ENCODE peak calls at places on chromosomes 12 and 14, in four cellular contexts. R is HepG2, V is endothelial cell of umbilical vein, U is HCT116. H is an unnamed sample.

GRCh38 chr12:56469007-56469930 is 891 bp downstream of the SPRYD4 start:
- DNase-seq in R (no peak), U (no peak), V (no peak), H (peak; percentile 60)

GRCh38 chr12:49825971-49826421 is 2.2 kb downstream of the NCKAP5L start:
- DNase-seq in V (no peak), R (no peak), U (no peak), H (no peak)

GRCh38 chr12:122523280-122523679 is 3.5 kb downstream of the RSRC2 start:
- DNase-seq in V (no peak), R (peak; percentile 65), U (no peak), H (peak; percentile 82)

GRCh38 chr12:122371475-122372045 is 50.9 kb downstream of the CLIP1 start:
- DNase-seq in V (peak; percentile 24), U (no peak), R (no peak), H (no peak)

GRCh38 chr14:70987042-70987441 is 79.8 kb downstream of the PCNX1 start:
- DNase-seq in V (no peak), U (no peak), R (no peak), H (no peak)

GRCh38 chr14:83548061-83548839 is 1981.7 kb upstream of the FLRT2 start:
- DNase-seq in V (peak; percentile 4), R (no peak), U (no peak), H (no peak)

GRCh38 chr12:116432321-116432750 is 126.8 kb upstream of the MAP1LC3B2 start:
- DNase-seq in U (no peak), R (no peak), V (no peak), H (no peak)

GRCh38 chr12:46181465-46181864 is 87.4 kb downstream of the SLC38A1 start:
- DNase-seq in R (no peak), V (no peak), U (no peak), H (no peak)

GRCh38 chr12:124392271-124392990 is 97.5 kb downstream of the RFLNA start:
- DNase-seq in V (peak; percentile 13), U (peak; percentile 55), R (no peak), H (peak; percentile 96)

GRCh38 chr12:120738252-120739030 is 12.8 kb downstream of the ACADS start:
- DNase-seq in U (no peak), R (no peak), V (no peak), H (no peak)

GRCh38 chr12:20154060-20154459 is 214.3 kb upstream of the PDE3A start:
- DNase-seq in U (no peak), V (no peak), R (no peak), H (no peak)

GRCh38 chr12:80815351-80815750 is 98.6 kb downstream of the MYF5 start:
- DNase-seq in V (no peak), R (no peak), U (no peak), H (no peak)

GRCh38 chr12:108634225-108634795 is 616 bp upstream of the SELPLG start:
- DNase-seq in U (no peak), V (no peak), R (no peak), H (peak; percentile 98)

GRCh38 chr14:54691525-54692260 is 124.8 kb downstream of the SAMD4A start:
- DNase-seq in V (peak; percentile 82), R (peak; percentile 70), U (peak; percentile 53), H (peak; percentile 40)

GRCh38 chr14:100610511-100611217 is 23.4 kb upstream of the BEGAIN start:
- DNase-seq in V (no peak), U (no peak), R (no peak), H (no peak)

DNA sequence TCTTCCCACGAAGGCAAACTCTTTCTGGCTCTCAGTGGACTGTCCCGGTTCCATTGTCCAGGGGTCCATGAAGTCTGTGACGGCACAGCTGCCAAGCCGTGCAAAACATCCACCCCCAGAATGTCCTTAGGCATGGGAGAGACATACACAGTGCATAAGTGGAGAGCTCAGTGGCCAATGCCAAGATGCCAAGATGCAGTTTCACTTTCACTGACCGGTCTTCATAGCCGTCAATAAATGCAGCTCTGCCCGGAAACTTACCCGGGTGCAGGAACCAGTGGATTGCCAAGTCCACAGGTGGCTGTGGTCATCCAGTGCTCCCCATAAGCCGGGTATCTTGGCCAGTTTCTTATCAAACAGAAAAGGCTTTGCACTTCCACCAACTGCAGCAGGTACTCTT is 162.3 kb downstream of the PTCSC3 start:
- DNase-seq in V (no peak), R (no peak), U (no peak), H (no peak)
- TF ChIP-seq CTCF in V (no peak), R (no peak), U (no peak), H (no peak)

GRCh38 chr12:53004582-53004981 is 1.7 kb upstream of the EIF4B start:
- DNase-seq in R (no peak), U (no peak), V (no peak), H (peak; percentile 30)
- TF ChIP-seq MAX in R (no peak), U (no peak), V (no peak), H (no peak)

GRCh38 chr12:6828671-6829531 is 694 bp downstream of the P3H3 start:
- DNase-seq in R (no peak), V (no peak), U (no peak), H (peak; percentile 54)

GRCh38 chr12:6826734-6827436 is 1.3 kb upstream of the P3H3 start:
- DNase-seq in R (no peak), U (no peak), V (no peak), H (no peak)

GRCh38 chr12:6829532-6830220 is 1.5 kb downstream of the P3H3 start:
- DNase-seq in R (peak; percentile 66), U (peak; percentile 63), V (peak; percentile 72), H (no peak)

GRCh38 chr12:6827437-6827894 is 741 bp upstream of the P3H3 start:
- DNase-seq in V (peak; percentile 81), U (peak; percentile 69), R (peak; percentile 67), H (peak; percentile 63)

DNA sequence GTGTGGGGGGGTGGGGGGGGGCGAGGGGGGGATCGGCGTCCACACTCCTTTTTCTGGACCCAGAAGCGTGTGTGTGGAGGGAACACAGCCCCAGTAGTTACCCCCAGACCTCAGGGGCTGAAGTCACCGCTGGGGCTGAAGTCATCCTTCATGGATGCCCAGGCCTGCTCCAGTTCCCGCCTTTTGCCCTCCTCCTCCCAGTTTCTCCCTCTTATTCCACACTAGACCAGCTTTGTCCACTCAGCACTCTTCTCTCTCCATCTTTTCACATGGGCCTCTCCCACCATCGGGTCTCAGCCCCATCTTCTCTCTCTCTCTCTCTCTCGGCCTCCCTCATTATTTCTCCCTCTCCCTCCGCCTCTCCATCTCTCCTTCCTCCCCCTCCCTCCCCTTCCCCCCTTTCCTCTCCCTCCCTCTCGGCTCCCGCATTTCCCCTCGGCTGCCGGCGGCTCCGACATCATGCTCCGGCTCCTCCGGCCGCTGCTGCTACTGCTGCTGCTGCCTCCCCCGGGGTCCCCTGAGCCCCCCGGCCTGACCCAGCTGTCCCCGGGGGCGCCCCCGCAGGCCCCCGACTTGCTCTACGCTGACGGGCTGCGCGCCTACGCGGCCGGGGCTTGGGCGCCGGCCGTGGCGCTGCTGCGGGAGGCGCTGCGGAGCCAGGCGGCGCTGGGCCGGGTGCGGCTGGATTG is at the start of gene P3H3:
- DNase-seq in U (no peak), R (peak; percentile 23), V (peak; percentile 56), H (peak; percentile 34)
- TF ChIP-seq CTCF in U (no peak), R (no peak), V (no peak), H (no peak)

DNA sequence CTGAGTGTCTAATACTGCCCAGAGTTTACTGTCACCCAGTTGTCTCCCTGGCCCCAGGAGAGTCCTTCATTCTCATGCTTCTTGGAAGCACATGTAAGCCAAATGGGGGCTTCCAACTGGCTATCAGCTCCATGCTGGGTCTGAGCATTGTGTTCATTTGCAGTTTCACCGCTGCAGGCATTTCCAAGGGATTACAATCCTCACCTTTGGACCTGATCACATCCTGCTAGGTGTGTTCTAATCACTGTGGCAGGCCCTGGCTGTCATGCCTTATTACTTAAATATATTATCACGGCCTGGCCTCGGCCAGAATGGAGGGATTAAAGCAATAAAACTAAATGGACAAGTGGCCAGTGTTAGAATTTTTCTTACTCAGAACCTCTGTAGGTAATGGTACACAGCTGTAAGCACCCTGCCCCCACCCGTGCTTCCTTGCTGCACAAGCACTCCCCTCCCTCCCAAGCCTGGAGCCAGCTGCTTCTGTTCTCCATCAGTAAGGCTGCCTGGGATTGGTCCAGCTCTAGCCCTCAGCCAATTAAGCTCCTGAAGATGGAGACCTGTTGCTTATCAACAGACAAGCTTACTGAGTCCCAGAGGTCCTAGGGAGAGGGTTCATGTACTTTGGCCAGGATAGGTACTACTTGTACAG is 175.9 kb upstream of the RBM19 start:
- DNase-seq in V (no peak), R (no peak), U (no peak), H (no peak)
- TF ChIP-seq MAX in V (no peak), R (no peak), U (no peak), H (no peak)

DNA sequence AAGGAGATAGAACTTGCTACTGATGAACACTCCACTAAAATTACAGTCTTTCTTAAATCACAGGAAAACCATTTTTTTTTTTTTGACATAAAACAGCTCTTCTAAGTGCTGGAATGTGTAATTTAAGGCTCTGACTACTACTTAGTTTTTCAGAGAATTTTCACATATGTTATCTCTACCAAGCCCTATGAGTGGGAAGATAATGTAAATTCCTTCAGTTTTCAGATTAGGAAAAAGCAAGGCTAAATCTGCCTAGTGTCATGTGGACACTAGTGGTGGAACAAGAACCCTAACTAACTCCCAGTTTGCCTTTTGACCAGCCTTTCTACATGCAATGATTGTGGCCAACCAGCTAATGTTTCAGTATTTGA is 37.3 kb upstream of the CSRP2 start:
- DNase-seq in U (no peak), V (no peak), R (no peak), H (no peak)
- TF ChIP-seq CTCF in U (no peak), V (no peak), R (no peak), H (no peak)

DNA sequence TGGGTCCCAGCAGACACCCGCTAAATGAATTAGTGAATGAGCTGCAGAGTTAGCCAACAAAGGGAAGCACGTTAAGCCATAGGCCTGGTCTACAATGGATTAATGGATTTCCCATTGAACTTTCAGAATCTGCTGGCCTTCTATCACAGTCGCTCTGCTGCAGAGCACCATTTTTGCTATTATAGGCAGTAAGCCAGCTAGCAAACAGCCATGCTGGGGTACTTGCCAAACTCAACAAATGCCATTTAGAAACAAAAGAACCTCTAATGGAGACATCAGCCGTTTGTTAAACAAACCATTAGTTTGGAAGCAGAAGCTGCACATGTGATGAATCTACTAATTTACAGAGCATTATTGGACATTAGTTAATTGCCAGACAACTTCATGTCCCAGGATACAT is 181.1 kb upstream of the STXBP6 start:
- DNase-seq in U (no peak), R (no peak), V (peak; percentile 19), H (no peak)
- TF ChIP-seq MAX in U (no peak), R (no peak), V (no peak), H (no peak)

H was measured in NB4.